ENCODE peak calls at places on chromosomes 4 and X, in four cellular contexts. L, J, C and X are unnamed samples.

GRCh38 chrX:16577483-16578029 is 72.4 kb upstream of the S100G start:
- DNase-seq in J (no peak), L (no peak), C (no peak), X (no peak)

GRCh38 chrX:55240788-55241187 is 20.6 kb downstream of the PAGE5 start:
- DNase-seq in J (no peak), C (no peak), L (no peak), X (no peak)

GRCh38 chr4:137664055-137664405 is 131.7 kb upstream of the PCDH18 start:
- DNase-seq in J (no peak), C (no peak), L (peak; percentile 80), X (no peak)

GRCh38 chr4:135510582-135510981 is 1309.0 kb upstream of the PABPC4L start:
- DNase-seq in L (no peak), J (no peak), C (no peak), X (no peak)

GRCh38 chr4:151529187-151529586 is 120.2 kb downstream of the FHIP1A start:
- DNase-seq in L (no peak), J (no peak), C (no peak), X (no peak)

GRCh38 chr4:26410385-26411293 is 79.6 kb downstream of the CCKAR start:
- DNase-seq in J (peak; percentile 16), C (no peak), L (peak; percentile 73), X (peak; percentile 55)

GRCh38 chrX:17595456-17596035 is 141.7 kb upstream of the SCML1 start:
- DNase-seq in C (no peak), J (no peak), L (no peak), X (no peak)

GRCh38 chrX:109382332-109382731 is 99.6 kb downstream of the GUCY2F start:
- DNase-seq in L (no peak), J (no peak), C (no peak), X (no peak)

GRCh38 chrX:33285550-33285949 is 74.2 kb upstream of the DMD start:
- DNase-seq in C (no peak), L (no peak), J (no peak), X (no peak)

GRCh38 chr4:121711263-121712000 is 14.7 kb upstream of the ANXA5 start:
- DNase-seq in J (peak; percentile 84), L (peak; percentile 96), C (peak; percentile 65), X (peak; percentile 75)

GRCh38 chrX:115134366-115134765 is 54.8 kb upstream of the RBMXL3 start:
- DNase-seq in J (no peak), C (no peak), L (no peak), X (no peak)

GRCh38 chr4:119284876-119285611 is 36.9 kb downstream of the FABP2 start:
- DNase-seq in C (no peak), L (peak; percentile 36), J (no peak), X (no peak)

GRCh38 chr4:47933798-47934197 is 19.4 kb upstream of the NFXL1 start:
- DNase-seq in C (no peak), L (peak; percentile 74), J (no peak), X (no peak)

GRCh38 chrX:46573896-46574336 is 351 bp downstream of the CHST7 start:
- DNase-seq in L (peak; percentile 52), C (peak; percentile 64), J (peak; percentile 47), X (peak; percentile 45)

GRCh38 chr4:7737752-7738457 is 201.8 kb downstream of the AFAP1 start:
- DNase-seq in L (no peak), C (no peak), J (no peak), X (no peak)

GRCh38 chrX:30798810-30799209 is 90.2 kb downstream of the TAB3 start:
- DNase-seq in J (no peak), L (no peak), C (no peak), X (no peak)

GRCh38 chr4:59517007-59517406 is 1683.1 kb upstream of the ADGRL3 start:
- DNase-seq in L (no peak), C (no peak), J (no peak), X (no peak)

GRCh38 chr4:71195932-71196331 is 142.9 kb upstream of the SLC4A4 start:
- DNase-seq in L (peak; percentile 29), C (no peak), J (no peak), X (no peak)

GRCh38 chr4:68348577-68348976 is 1.3 kb downstream of the YTHDC1 start:
- DNase-seq in C (no peak), L (no peak), J (no peak), X (no peak)

GRCh38 chrX:37755073-37755472 is 24.8 kb upstream of the CYBB start:
- DNase-seq in J (no peak), C (no peak), L (no peak), X (no peak)

GRCh38 chrX:102849396-102849795 is 87.7 kb upstream of the RAB40AL start:
- DNase-seq in L (no peak), C (no peak), J (no peak), X (no peak)

GRCh38 chrX:112826020-112826419 is 14.6 kb downstream of the AMOT start:
- DNase-seq in C (no peak), L (no peak), J (no peak), X (no peak)

GRCh38 chr4:140095694-140096482 is 58.1 kb downstream of the MAML3 start:
- DNase-seq in L (peak; percentile 95), C (no peak), J (peak; percentile 37), X (no peak)

GRCh38 chr4:127809173-127809800 is 27.2 kb downstream of the HSPA4L start:
- DNase-seq in J (no peak), C (no peak), L (peak; percentile 48), X (peak; percentile 5)

GRCh38 chr4:77240469-77241066 is 83.6 kb downstream of the CCNG2 start:
- DNase-seq in C (peak; percentile 90), L (peak; percentile 61), J (peak; percentile 73), X (peak; percentile 85)

GRCh38 chr4:13543648-13544555 is at the start of gene NKX3-2:
- DNase-seq in L (peak; percentile 24), J (no peak), C (no peak), X (peak; percentile 65)

GRCh38 chrX:53266914-53267313 is 14.5 kb downstream of the IQSEC2 start:
- DNase-seq in L (no peak), J (no peak), C (no peak), X (no peak)

GRCh38 chr4:154390324-154390723 is 101.3 kb downstream of the DCHS2 start:
- DNase-seq in L (no peak), C (no peak), J (no peak), X (no peak)

GRCh38 chrX:19846995-19847790 is 40.2 kb downstream of the SH3KBP1 start:
- DNase-seq in L (peak; percentile 77), C (no peak), J (no peak), X (no peak)

GRCh38 chr4:48483006-48483776 is at the start of gene SLC10A4:
- DNase-seq in J (peak; percentile 97), C (peak; percentile 61), L (no peak), X (peak; percentile 35)

GRCh38 chr4:148530114-148530513 is 87.9 kb upstream of the NR3C2 start:
- DNase-seq in L (no peak), J (no peak), C (no peak), X (no peak)

GRCh38 chr4:3802571-3803474 is 36.6 kb downstream of the ADRA2C start:
- DNase-seq in C (no peak), L (no peak), J (no peak), X (no peak)

GRCh38 chr4:128782076-128782715 is 27.3 kb upstream of the JADE1 start:
- DNase-seq in C (no peak), J (peak; percentile 27), L (no peak), X (no peak)

GRCh38 chrX:12962041-12962504 is 12.8 kb upstream of the TMSB4X start:
- DNase-seq in J (no peak), C (no peak), L (no peak), X (no peak)

GRCh38 chr4:54607521-54607920 is 50.2 kb upstream of the KIT start:
- DNase-seq in C (no peak), J (no peak), L (no peak), X (no peak)

GRCh38 chr4:110826656-110827055 is 203.8 kb upstream of the PITX2 start:
- DNase-seq in C (no peak), L (no peak), J (no peak), X (no peak)
- TF ChIP-seq CTCF in C (no peak), L (no peak), J (no peak), X (no peak)

GRCh38 chrX:21802844-21803243 is 36.6 kb upstream of the MBTPS2 start:
- DNase-seq in J (no peak), L (no peak), C (no peak), X (no peak)
- TF ChIP-seq CTCF in J (no peak), L (no peak), C (no peak), X (no peak)

GRCh38 chrX:67570839-67571238 is 27.0 kb downstream of the AR start:
- DNase-seq in J (no peak), L (no peak), C (no peak), X (no peak)
- TF ChIP-seq CTCF in J (no peak), L (no peak), C (no peak), X (no peak)

GRCh38 chr4:40976343-40976742 is 226.6 kb downstream of the NSUN7 start:
- DNase-seq in J (peak; percentile 57), C (no peak), L (peak; percentile 80), X (peak; percentile 47)
- TF ChIP-seq CTCF in J (peak; percentile 72), C (peak; percentile 57), L (peak; percentile 54), X (peak; percentile 87)

GRCh38 chr4:175469519-175469918 is 342.5 kb downstream of the GPM6A start:
- DNase-seq in L (no peak), J (no peak), C (no peak), X (no peak)
- TF ChIP-seq CTCF in L (no peak), J (no peak), C (no peak), X (no peak)

GRCh38 chrX:22278375-22278774 is 5.7 kb downstream of the CBLL2 start:
- DNase-seq in L (peak; percentile 0), J (no peak), C (no peak), X (no peak)
- TF ChIP-seq CTCF in L (no peak), J (peak; percentile 40), C (no peak), X (no peak)

GRCh38 chrX:122771933-122772332 is 412.1 kb upstream of the GRIA3 start:
- DNase-seq in J (no peak), C (no peak), L (no peak), X (no peak)

DNA sequence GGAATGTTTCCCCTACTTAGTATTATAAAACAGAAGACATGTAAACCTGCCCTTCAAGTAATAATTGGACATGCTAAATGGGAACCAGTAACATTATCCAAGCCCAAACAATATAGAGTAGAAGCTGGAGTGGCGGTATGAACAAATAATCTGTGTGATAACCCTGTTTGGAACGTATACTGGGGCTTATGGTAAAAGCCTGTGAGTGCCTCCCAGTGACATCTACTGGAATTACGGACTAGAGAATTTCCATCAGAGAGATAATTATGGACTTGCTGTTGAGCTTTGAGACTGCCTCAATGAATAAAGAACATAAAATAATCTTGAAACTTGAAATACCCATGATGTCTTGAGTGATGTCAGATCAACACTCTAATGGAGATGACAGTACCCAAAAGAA is 406.3 kb upstream of the GRIA3 start:
- DNase-seq in J (no peak), C (no peak), L (no peak), X (no peak)
- TF ChIP-seq CTCF in J (no peak), C (no peak), L (no peak), X (no peak)